ENCODE peak calls at places on chromosome 2, in six cellular contexts. N is DMS79, E is HFFc6, K is neuronal stem cell, B is progenitor cell of endocrine pancreas, F is left ventricle myocardium superior. L is an unnamed sample.

GRCh38 chr2:36489296-36489695 is 108.7 kb downstream of the FEZ2 start:
- DNase-seq in B (no peak), N (no peak), K (no peak), E (peak; percentile 83), F (no peak), L (no peak)

GRCh38 chr2:202064881-202065230 is 8.2 kb upstream of the KIAA2012 start:
- DNase-seq in E (no peak), K (no peak), N (no peak), B (no peak), F (no peak), L (no peak)

GRCh38 chr2:30412392-30413321 is 34.4 kb upstream of the LCLAT1 start:
- DNase-seq in B (no peak), N (no peak), K (no peak), F (peak; percentile 50), E (no peak), L (peak; percentile 59)

GRCh38 chr2:47230418-47230817 is 75.3 kb upstream of the STPG4 start:
- DNase-seq in K (no peak), F (peak; percentile 68), E (no peak), N (no peak), B (no peak), L (peak; percentile 80)

GRCh38 chr2:154995332-154995731 is 296.8 kb downstream of the KCNJ3 start:
- DNase-seq in F (no peak), N (no peak), B (no peak), E (no peak), K (no peak), L (no peak)

GRCh38 chr2:100881629-100882028 is 61.7 kb downstream of the NPAS2 start:
- DNase-seq in E (no peak), N (no peak), F (no peak), K (no peak), B (no peak), L (no peak)

GRCh38 chr2:41928593-41928992 is 119.2 kb upstream of the PKDCC start:
- DNase-seq in B (no peak), N (no peak), F (no peak), K (no peak), E (peak; percentile 61), L (no peak)

GRCh38 chr2:112317303-112318158 is 42.1 kb downstream of the ZC3H6 start:
- DNase-seq in B (no peak), E (no peak), N (no peak), F (no peak), K (no peak), L (no peak)

GRCh38 chr2:218755567-218756404 is 26.2 kb upstream of the CYP27A1 start:
- DNase-seq in N (no peak), K (no peak), F (no peak), B (no peak), E (no peak), L (no peak)